ENCODE peak calls at places on chromosome 20, in nine cellular contexts. W is osteocyte, E is DMS153, U is ureter, O is HEK293T, Q is cardiac fibroblast, P is NCI-H748 treated with DMSO at 0.1 percent for 48 hours, M is mucosa of descending colon, X is hippocampal formation. H is an unnamed sample.

GRCh38 chr20:2311329-2311728 is 15.5 kb downstream of the TGM3 start:
- DNase-seq in W (no peak), E (no peak), U (no peak), O (no peak), Q (no peak), P (no peak), M (no peak), X (no peak), H (no peak)

GRCh38 chr20:8215516-8215915 is 83.5 kb downstream of the PLCB1 start:
- DNase-seq in W (no peak), E (no peak), U (no peak), O (no peak), Q (peak; percentile 63), P (no peak), M (no peak), X (no peak), H (no peak)

GRCh38 chr20:36275441-36276189 is 30.5 kb upstream of the DLGAP4 start:
- DNase-seq in W (peak; percentile 73), E (no peak), U (no peak), O (no peak), Q (no peak), P (no peak), M (no peak), X (no peak), H (no peak)

GRCh38 chr20:53208110-53208908 is 236.2 kb downstream of the TSHZ2 start:
- DNase-seq in W (no peak), E (no peak), U (no peak), O (peak; percentile 41), Q (no peak), P (no peak), M (no peak), X (no peak), H (no peak)

GRCh38 chr20:43564993-43565757 is 6.3 kb downstream of the SGK2 start:
- DNase-seq in W (no peak), E (no peak), U (no peak), O (no peak), Q (no peak), P (no peak), M (no peak), X (peak; percentile 81), H (no peak)

GRCh38 chr20:48574383-48574782 is 253.4 kb downstream of the PREX1 start:
- DNase-seq in W (no peak), E (no peak), U (no peak), O (peak; percentile 32), Q (peak; percentile 7), P (no peak), M (no peak), X (no peak), H (no peak)

GRCh38 chr20:38863024-38863851 is 57.7 kb downstream of the PPP1R16B start:
- DNase-seq in W (no peak), E (no peak), U (no peak), O (no peak), Q (no peak), P (no peak), M (no peak), X (no peak), H (peak; percentile 34)

GRCh38 chr20:20406306-20406705 is 38.4 kb downstream of the INSM1 start:
- DNase-seq in W (no peak), E (no peak), U (no peak), O (no peak), Q (no peak), P (no peak), M (no peak), X (no peak), H (no peak)

GRCh38 chr20:41347523-41348429 is 7.2 kb downstream of the LPIN3 start:
- DNase-seq in W (no peak), E (no peak), U (no peak), O (no peak), Q (peak; percentile 55), P (no peak), M (no peak), X (no peak), H (no peak)

GRCh38 chr20:48107560-48107959 is 322.3 kb upstream of the SULF2 start:
- DNase-seq in W (no peak), E (no peak), U (no peak), O (no peak), Q (peak; percentile 96), P (no peak), M (no peak), X (no peak), H (no peak)

GRCh38 chr20:33373735-33374605 is 27.3 kb downstream of the CDK5RAP1 start:
- DNase-seq in W (no peak), E (peak; percentile 10), U (peak; percentile 46), O (no peak), Q (no peak), P (peak; percentile 84), M (no peak), X (no peak), H (no peak)

GRCh38 chr20:5621305-5621704 is 128.9 kb upstream of the SHLD1 start:
- DNase-seq in W (no peak), E (peak; percentile 95), U (peak; percentile 58), O (no peak), Q (peak; percentile 62), P (peak; percentile 66), M (no peak), X (no peak), H (no peak)

GRCh38 chr20:63132715-63133471 is 83.0 kb downstream of the YTHDF1 start:
- DNase-seq in W (peak; percentile 76), E (no peak), U (no peak), O (no peak), Q (no peak), P (no peak), M (no peak), X (no peak), H (no peak)

H was measured in natural killer cell.